ENCODE peak calls at places on chromosomes 2 and 18, in six cellular contexts. E, X, T, R, K and A are unnamed samples.

GRCh38 chr2:30656079-30656478 is 151.2 kb downstream of the CAPN13 start:
- DNase-seq in E (no peak), X (no peak), T (no peak), R (no peak), K (no peak), A (no peak)

GRCh38 chr2:20812779-20813178 is 10.1 kb downstream of the LDAH start:
- DNase-seq in E (no peak), X (no peak), T (no peak), R (no peak), K (no peak), A (no peak)

GRCh38 chr2:9146656-9147055 is 60.0 kb upstream of the ASAP2 start:
- DNase-seq in E (no peak), X (no peak), T (peak; percentile 20), R (no peak), K (no peak), A (no peak)

GRCh38 chr18:26746284-26747130 is 119.0 kb downstream of the AQP4 start:
- DNase-seq in E (no peak), X (peak; percentile 61), T (no peak), R (no peak), K (no peak), A (no peak)

GRCh38 chr2:695111-695510 is 17.9 kb upstream of the TMEM18 start:
- DNase-seq in E (peak; percentile 49), X (no peak), T (peak; percentile 78), R (no peak), K (no peak), A (no peak)

GRCh38 chr18:22921762-22922161 is 11.4 kb upstream of the RBBP8 start:
- DNase-seq in E (no peak), X (no peak), T (no peak), R (no peak), K (no peak), A (no peak)

GRCh38 chr2:43776317-43776716 is 2.5 kb downstream of the DYNC2LI1 start:
- DNase-seq in E (no peak), X (no peak), T (no peak), R (no peak), K (no peak), A (no peak)

GRCh38 chr2:216492951-216493685 is 5.5 kb upstream of the RPL37A start:
- DNase-seq in E (no peak), X (no peak), T (no peak), R (no peak), K (no peak), A (no peak)

GRCh38 chr2:76019130-76019529 is 308.4 kb upstream of the GCFC2 start:
- DNase-seq in E (no peak), X (no peak), T (no peak), R (no peak), K (no peak), A (no peak)

GRCh38 chr2:152433814-152434213 is 98.8 kb downstream of the FMNL2 start:
- DNase-seq in E (no peak), X (no peak), T (no peak), R (no peak), K (no peak), A (no peak)

GRCh38 chr2:127530245-127531132 is 4.2 kb upstream of the IWS1 start:
- DNase-seq in E (no peak), X (no peak), T (no peak), R (no peak), K (no peak), A (no peak)

GRCh38 chr18:32576296-32576916 is 105.7 kb upstream of the GAREM1 start:
- DNase-seq in E (peak; percentile 40), X (peak; percentile 61), T (no peak), R (no peak), K (no peak), A (no peak)

GRCh38 chr2:9335322-9335754 is 88.0 kb downstream of the ITGB1BP1 start:
- DNase-seq in E (no peak), X (no peak), T (no peak), R (no peak), K (no peak), A (no peak)

GRCh38 chr2:164560181-164560792 is 61.0 kb downstream of the GRB14 start:
- DNase-seq in E (peak; percentile 38), X (peak; percentile 22), T (no peak), R (no peak), K (peak; percentile 4), A (no peak)

GRCh38 chr2:11938196-11938595 is 191.8 kb downstream of the LPIN1 start:
- DNase-seq in E (no peak), X (no peak), T (no peak), R (no peak), K (no peak), A (no peak)

GRCh38 chr2:42794271-42795046 is 2.1 kb upstream of the HAAO start:
- DNase-seq in E (peak; percentile 47), X (peak; percentile 9), T (peak; percentile 55), R (no peak), K (no peak), A (no peak)

GRCh38 chr2:225738735-225739134 is 339.2 kb downstream of the NYAP2 start:
- DNase-seq in E (no peak), X (no peak), T (no peak), R (no peak), K (no peak), A (no peak)

GRCh38 chr2:96143231-96143847 is 1.9 kb downstream of the DUSP2 start:
- DNase-seq in E (no peak), X (no peak), T (peak; percentile 66), R (no peak), K (no peak), A (peak; percentile 23)

GRCh38 chr2:112811841-112812306 is 24.7 kb downstream of the IL1B start:
- DNase-seq in E (no peak), X (peak; percentile 41), T (no peak), R (no peak), K (no peak), A (no peak)

GRCh38 chr2:45412754-45413379 is 198.2 kb downstream of the SRBD1 start:
- DNase-seq in E (peak; percentile 81), X (no peak), T (no peak), R (peak; percentile 26), K (no peak), A (no peak)

GRCh38 chr18:68861365-68861764 is 63.5 kb downstream of the CCDC102B start:
- DNase-seq in E (no peak), X (no peak), T (no peak), R (no peak), K (no peak), A (no peak)

GRCh38 chr18:32771169-32771751 is 1.6 kb downstream of the KLHL14 start:
- DNase-seq in E (peak; percentile 6), X (no peak), T (peak; percentile 84), R (no peak), K (no peak), A (no peak)

GRCh38 chr18:44537521-44537920 is 143.2 kb upstream of the SETBP1 start:
- DNase-seq in E (no peak), X (peak; percentile 6), T (no peak), R (no peak), K (peak; percentile 83), A (no peak)

GRCh38 chr2:1341409-1342120 is 71.7 kb upstream of the TPO start:
- DNase-seq in E (no peak), X (no peak), T (no peak), R (no peak), K (no peak), A (no peak)

GRCh38 chr18:58466636-58467205 is 162.2 kb downstream of the ALPK2 start:
- DNase-seq in E (peak; percentile 51), X (no peak), T (no peak), R (no peak), K (no peak), A (no peak)

GRCh38 chr2:23531280-23531679 is 146.3 kb downstream of the KLHL29 start:
- DNase-seq in E (no peak), X (no peak), T (no peak), R (no peak), K (no peak), A (no peak)

GRCh38 chr2:241852116-241852980 is 6.3 kb downstream of the PDCD1 start:
- DNase-seq in E (no peak), X (no peak), T (peak; percentile 73), R (no peak), K (no peak), A (peak; percentile 35)

GRCh38 chr18:23616258-23616657 is 30.0 kb upstream of the NPC1 start:
- DNase-seq in E (no peak), X (no peak), T (no peak), R (no peak), K (no peak), A (no peak)

GRCh38 chr2:134137182-134137595 is 116.7 kb upstream of the MGAT5 start:
- DNase-seq in E (peak; percentile 85), X (no peak), T (no peak), R (no peak), K (peak; percentile 19), A (peak; percentile 62)